ENCODE peak calls at places on chromosome 17, in five cellular contexts. U is H1, X is mesenchymal stem cell, J is H9, N is trophoblast cell. E is an unnamed sample.

GRCh38 chr17:40854175-40854814 is 12.7 kb downstream of the KRT12 start:
- DNase-seq in U (no peak), X (peak), J (no peak), N (peak), E (no peak)

GRCh38 chr17:42908872-42909700 is 8.5 kb downstream of the G6PC1 start:
- DNase-seq in U (no peak), X (peak), J (no peak), N (no peak), E (no peak)

GRCh38 chr17:42315402-42316156 is 27.3 kb downstream of the STAT5A start:
- DNase-seq in U (no peak), X (no peak), J (no peak), N (no peak), E (no peak)

GRCh38 chr17:11682646-11683045 is 84.4 kb downstream of the DNAH9 start:
- DNase-seq in U (no peak), X (no peak), J (no peak), N (no peak), E (no peak)

GRCh38 chr17:55420776-55421178 is 858 bp downstream of the MMD start:
- DNase-seq in U (no peak), X (peak), J (no peak), N (no peak), E (peak)

GRCh38 chr17:63437287-63438091 is 8.6 kb downstream of the CYB561 start:
- DNase-seq in U (no peak), X (no peak), J (no peak), N (no peak), E (no peak)

GRCh38 chr17:35856603-35857002 is 12.1 kb downstream of the HEATR9 start:
- DNase-seq in U (no peak), X (no peak), J (no peak), N (no peak), E (no peak)

GRCh38 chr17:9802294-9802693 is 10.9 kb upstream of the DHRS7C start:
- DNase-seq in U (no peak), X (no peak), J (no peak), N (peak), E (no peak)

GRCh38 chr17:41579484-41580243 is 7.0 kb downstream of the KRT14 start:
- DNase-seq in U (peak), X (peak), J (peak), N (peak), E (peak)

GRCh38 chr17:72715906-72716572 is 376.4 kb downstream of the SLC39A11 start:
- DNase-seq in U (no peak), X (peak), J (no peak), N (peak), E (no peak)

DNA sequence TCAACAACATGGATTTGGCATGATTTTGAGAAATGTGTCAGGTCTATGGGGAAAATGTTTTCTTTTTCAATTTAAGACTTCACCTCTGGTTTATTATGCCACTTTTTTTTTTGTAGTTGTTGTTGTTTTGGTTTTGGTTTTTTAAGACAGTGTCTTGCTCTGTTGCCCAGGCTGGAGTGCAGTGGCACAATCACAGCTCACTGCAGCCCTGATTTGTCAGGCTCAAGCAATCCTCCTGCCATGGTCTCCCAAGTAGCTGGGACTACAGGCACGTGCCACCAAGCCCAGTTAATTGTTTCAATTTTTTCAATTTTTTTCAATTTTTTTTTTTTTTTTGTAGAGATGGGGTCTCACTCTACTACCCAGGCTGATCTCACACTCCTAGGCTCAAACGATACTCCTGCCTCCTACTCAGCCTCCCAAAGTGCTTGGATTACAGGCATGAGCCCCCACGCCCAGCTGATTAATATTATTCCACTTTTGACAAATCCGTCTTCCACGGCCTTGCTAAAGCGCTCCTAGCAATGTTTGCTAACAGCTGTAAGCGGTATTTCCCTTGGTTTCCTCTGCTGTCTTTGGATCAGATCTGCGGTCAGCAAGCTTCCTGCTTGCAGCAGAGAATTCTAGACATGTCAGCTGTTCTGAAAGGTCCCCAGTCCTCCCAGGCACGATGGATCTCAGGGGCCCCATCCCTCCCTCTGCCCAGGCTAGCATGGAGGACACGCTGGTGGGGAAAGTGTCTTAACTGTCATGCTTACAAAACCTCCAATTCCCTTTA is 7.0 kb upstream of the MILR1 start:
- DNase-seq in U (no peak), X (peak), J (no peak), N (peak), E (no peak)
- H3K27ac ChIP-seq in U (no peak), X (no peak), J (no peak), N (no peak), E (no peak)

DNA sequence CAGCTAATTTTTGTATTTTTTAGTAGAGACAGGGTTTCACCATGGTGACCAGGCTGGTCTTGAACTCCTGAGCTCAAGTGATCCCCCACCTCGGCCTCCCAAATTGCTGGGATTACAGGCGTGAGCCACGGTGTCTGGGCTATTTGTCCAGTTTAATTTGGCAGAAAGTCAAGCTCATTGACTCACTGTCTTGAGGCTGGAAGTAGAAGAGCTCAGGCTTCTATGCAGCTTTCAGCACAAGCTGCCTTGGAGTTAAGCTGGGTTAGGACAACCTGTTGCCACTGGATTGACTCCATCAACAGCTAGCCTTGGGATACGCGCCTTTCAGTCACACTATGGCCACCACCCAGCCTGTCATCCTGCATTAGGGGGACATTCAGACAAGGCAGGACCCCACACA is 76.2 kb upstream of the DNAH17 start:
- DNase-seq in U (no peak), X (no peak), J (no peak), N (no peak), E (no peak)
- H2BK12ac ChIP-seq in U (no peak), X (no peak), J (no peak), N (no peak), E (no peak)

GRCh38 chr17:27578718-27579085 is 52.3 kb upstream of the LGALS9 start:
- DNase-seq in U (no peak), X (peak), J (no peak), N (peak), E (no peak)
- H2BK120ac ChIP-seq in U (no peak), X (peak), J (no peak), N (peak), E (no peak)

GRCh38 chr17:2723505-2723996 is 12.0 kb upstream of the CLUH start:
- DNase-seq in U (peak), X (no peak), J (peak), N (peak), E (no peak)
- H3K27ac ChIP-seq in U (no peak), X (no peak), J (no peak), N (no peak), E (no peak)

GRCh38 chr17:34617398-34617797 is 38.0 kb downstream of the TMEM132E start:
- DNase-seq in U (no peak), X (no peak), J (no peak), N (no peak), E (no peak)

GRCh38 chr17:34620458-34620857 is 41.1 kb downstream of the TMEM132E start:
- DNase-seq in U (no peak), X (no peak), J (no peak), N (peak), E (no peak)

GRCh38 chr17:34622862-34623261 is 43.5 kb downstream of the TMEM132E start:
- DNase-seq in U (no peak), X (no peak), J (no peak), N (no peak), E (no peak)

GRCh38 chr17:34616148-34616547 is 36.8 kb downstream of the TMEM132E start:
- DNase-seq in U (no peak), X (no peak), J (peak), N (no peak), E (no peak)

DNA sequence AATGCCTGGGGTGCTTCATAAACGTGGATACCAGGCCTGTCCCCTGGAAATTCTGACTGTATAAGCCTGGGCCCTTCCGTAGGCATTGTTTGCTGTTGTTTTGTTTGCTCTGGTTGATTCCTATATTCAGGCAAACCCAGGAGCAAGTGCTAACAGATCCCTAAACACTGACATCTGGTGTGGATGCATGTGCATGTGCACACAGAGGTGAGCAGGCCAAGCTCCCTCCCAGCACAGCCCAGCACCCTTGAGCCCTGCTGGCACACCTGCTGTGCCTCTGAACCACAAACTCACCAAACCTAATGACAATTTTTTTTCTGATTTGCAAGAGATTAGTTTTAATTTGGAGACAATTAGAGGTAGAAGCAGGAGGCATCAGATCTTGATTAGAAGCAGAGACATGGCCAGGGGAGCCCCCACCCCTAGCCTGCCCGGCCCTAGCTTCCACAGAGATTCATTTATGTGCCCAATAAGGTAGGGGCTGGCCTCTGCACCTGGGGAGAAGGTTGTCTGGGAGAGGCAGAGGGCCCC is 40.4 kb downstream of the TMEM132E start:
- DNase-seq in U (no peak), X (no peak), J (no peak), N (no peak), E (no peak)
- H2BK12ac ChIP-seq in U (peak), X (no peak), J (no peak), N (peak), E (no peak)

GRCh38 chr17:1783834-1784611 is 22.2 kb downstream of the SERPINF1 start:
- DNase-seq in U (no peak), X (peak), J (no peak), N (peak), E (no peak)
- H2BK120ac ChIP-seq in U (no peak), X (no peak), J (no peak), N (no peak), E (no peak)

GRCh38 chr17:74413491-74413890 is 18.4 kb upstream of the GPRC5C start:
- DNase-seq in U (no peak), X (no peak), J (no peak), N (no peak), E (no peak)
- H3K27ac ChIP-seq in U (no peak), X (no peak), J (no peak), N (no peak), E (no peak)

GRCh38 chr17:74956093-74956492 is 16.5 kb downstream of the HID1 start:
- DNase-seq in U (no peak), X (no peak), J (no peak), N (no peak), E (no peak)
- H2BK12ac ChIP-seq in U (no peak), X (no peak), J (no peak), N (no peak), E (no peak)

GRCh38 chr17:57444632-57445031 is 188.3 kb downstream of the MSI2 start:
- DNase-seq in U (no peak), X (no peak), J (no peak), N (no peak), E (no peak)

GRCh38 chr17:57443781-57444180 is 187.5 kb downstream of the MSI2 start:
- DNase-seq in U (no peak), X (no peak), J (no peak), N (no peak), E (no peak)

GRCh38 chr17:57445772-57446472 is 189.6 kb downstream of the MSI2 start:
- DNase-seq in U (no peak), X (no peak), J (no peak), N (no peak), E (no peak)

GRCh38 chr17:57442914-57443571 is 186.7 kb downstream of the MSI2 start:
- DNase-seq in U (no peak), X (peak), J (no peak), N (no peak), E (no peak)

GRCh38 chr17:57445051-57445450 is 188.7 kb downstream of the MSI2 start:
- DNase-seq in U (no peak), X (peak), J (no peak), N (peak), E (no peak)
- H2BK120ac ChIP-seq in U (no peak), X (no peak), J (no peak), N (no peak), E (no peak)

E was measured in neuronal stem cell.